ENCODE peak calls at places on chromosomes 3 and 15, in seven cellular contexts. B is right cardiac atrium; U is NCI-H1092; Y is mucosa of descending colon; G is stimulated activated CD8-positive, alpha-beta memory T cell treated with anti-CD3 and anti-CD28 coated beads, Interleukin-15, amount 100 ng/mL, for 24 hours; Q is stimulated activated CD4-positive, alpha-beta T cell treated with anti-CD3 and anti-CD28 coated beads, Interleukin-2, amount 100 ng/mL, for 48 hours; O is NCI-H2081. S is an unnamed sample.

GRCh38 chr15:48855501-48856440 is 22.2 kb upstream of the EID1 start:
- DNase-seq in B (no peak), U (no peak), Y (peak), G (no peak), Q (no peak), O (peak), S (no peak)

GRCh38 chr3:11924518-11924917 is 77.8 kb upstream of the TAMM41 start:
- DNase-seq in B (no peak), U (no peak), Y (no peak), G (no peak), Q (no peak), O (no peak), S (no peak)

GRCh38 chr3:139101396-139101795 is 56.7 kb upstream of the PRR23C start:
- DNase-seq in B (no peak), U (no peak), Y (no peak), G (no peak), Q (no peak), O (no peak), S (no peak)

GRCh38 chr3:183554377-183554776 is 1.1 kb downstream of the KLHL6 start:
- DNase-seq in B (no peak), U (no peak), Y (no peak), G (no peak), Q (no peak), O (no peak), S (no peak)

GRCh38 chr3:121660356-121661171 is at the start of gene HCLS1:
- DNase-seq in B (peak), U (no peak), Y (peak), G (peak), Q (peak), O (no peak), S (no peak)

GRCh38 chr3:57755368-57756021 is 614 bp upstream of the SLMAP start:
- DNase-seq in B (no peak), U (peak), Y (peak), G (no peak), Q (peak), O (peak), S (no peak)

GRCh38 chr3:139759470-139759869 is 81.7 kb upstream of the NMNAT3 start:
- DNase-seq in B (no peak), U (no peak), Y (no peak), G (no peak), Q (no peak), O (no peak), S (no peak)

GRCh38 chr3:53688989-53689388 is 157.2 kb downstream of the CHDH start:
- DNase-seq in B (no peak), U (no peak), Y (no peak), G (no peak), Q (no peak), O (no peak), S (no peak)

GRCh38 chr3:121431717-121432517 is 113.9 kb downstream of the POLQ start:
- DNase-seq in B (no peak), U (no peak), Y (peak), G (peak), Q (peak), O (no peak), S (no peak)

GRCh38 chr3:69671082-69671952 is 67.9 kb upstream of the MITF start:
- DNase-seq in B (peak), U (no peak), Y (peak), G (no peak), Q (peak), O (peak), S (no peak)

GRCh38 chr15:78298983-78299301 is 467 bp downstream of the SKIC8 start:
- DNase-seq in B (no peak), U (no peak), Y (no peak), G (no peak), Q (no peak), O (no peak), S (no peak)

GRCh38 chr3:9986230-9986725 is 363 bp downstream of the EMC3 start:
- DNase-seq in B (no peak), U (no peak), Y (no peak), G (no peak), Q (no peak), O (no peak), S (no peak)

GRCh38 chr3:37935756-37936666 is 54.6 kb upstream of the VILL start:
- DNase-seq in B (no peak), U (no peak), Y (no peak), G (no peak), Q (no peak), O (no peak), S (no peak)

GRCh38 chr3:170712798-170713197 is 126.9 kb upstream of the SLC7A14 start:
- DNase-seq in B (no peak), U (no peak), Y (no peak), G (no peak), Q (no peak), O (no peak), S (no peak)

GRCh38 chr3:71651625-71652024 is 68.1 kb upstream of the FOXP1 start:
- DNase-seq in B (no peak), U (no peak), Y (no peak), G (no peak), Q (no peak), O (no peak), S (no peak)

GRCh38 chr3:158651192-158651591 is 6.9 kb downstream of the GFM1 start:
- DNase-seq in B (no peak), U (no peak), Y (no peak), G (no peak), Q (no peak), O (no peak), S (no peak)

S was measured in NCI-H1417 treated with DMSO at 0.1 percent for 48 hours.